ENCODE peak calls at places on chromosomes 3 and 15, in five cellular contexts. R is fibroblast of lung; I is fibroblast of pulmonary artery; N is CD8-positive, alpha-beta T cell; D is neural progenitor cell. E is an unnamed sample.

GRCh38 chr15:39785139-39785538 is 2.5 kb upstream of the FSIP1 start:
- DNase-seq in N (no peak), D (no peak), I (no peak), R (no peak), E (no peak)

GRCh38 chr3:42745291-42745745 is 27.7 kb downstream of the CCDC13 start:
- DNase-seq in N (no peak), I (no peak), R (no peak), D (no peak), E (no peak)

GRCh38 chr15:38169982-38170381 is 82.7 kb upstream of the SPRED1 start:
- DNase-seq in I (peak; percentile 63), N (no peak), D (no peak), R (no peak), E (no peak)

GRCh38 chr15:59993950-59994401 is 10.1 kb upstream of the FOXB1 start:
- DNase-seq in I (no peak), D (peak; percentile 77), N (no peak), R (no peak), E (peak; percentile 69)

GRCh38 chr15:93180128-93180527 is 91.1 kb upstream of the RGMA start:
- DNase-seq in D (peak; percentile 26), N (no peak), I (no peak), R (no peak), E (no peak)

GRCh38 chr3:120198305-120198878 is 86.6 kb downstream of the GPR156 start:
- DNase-seq in I (peak; percentile 61), R (peak; percentile 51), D (no peak), N (no peak), E (peak; percentile 28)

GRCh38 chr3:182533394-182533793 is 259.9 kb upstream of the ATP11B start:
- DNase-seq in R (no peak), D (no peak), N (no peak), I (no peak), E (peak; percentile 75)

GRCh38 chr3:16335364-16335763 is 70.4 kb downstream of the OXNAD1 start:
- DNase-seq in N (no peak), R (no peak), D (no peak), I (no peak), E (no peak)

GRCh38 chr3:36603423-36603822 is 160.9 kb downstream of the DCLK3 start:
- DNase-seq in N (no peak), D (no peak), I (no peak), R (no peak), E (no peak)

GRCh38 chr15:91752081-91752810 is 101.3 kb upstream of the SLCO3A1 start:
- DNase-seq in I (no peak), R (no peak), D (no peak), N (no peak), E (no peak)

GRCh38 chr3:39226106-39226741 is 33.8 kb upstream of the XIRP1 start:
- DNase-seq in I (no peak), R (no peak), D (no peak), N (no peak), E (no peak)

GRCh38 chr3:3553236-3553635 is 246.0 kb upstream of the LRRN1 start:
- DNase-seq in D (no peak), N (no peak), R (peak; percentile 67), I (no peak), E (no peak)

GRCh38 chr15:78727561-78727960 is 83.7 kb downstream of the ADAMTS7 start:
- DNase-seq in D (peak; percentile 15), N (no peak), R (peak; percentile 61), I (peak; percentile 15), E (no peak)

GRCh38 chr3:123044981-123045763 is 17.6 kb upstream of the SEMA5B start:
- DNase-seq in N (no peak), D (no peak), I (no peak), R (no peak), E (no peak)

GRCh38 chr3:147699175-147699838 is 290.1 kb downstream of the ZIC1 start:
- DNase-seq in N (no peak), D (no peak), R (peak; percentile 79), I (peak; percentile 46), E (peak; percentile 24)

GRCh38 chr3:144762091-144762490 is 790.5 kb downstream of the DIPK2A start:
- DNase-seq in R (no peak), N (no peak), D (no peak), I (no peak), E (no peak)

GRCh38 chr15:75205064-75205395 is 3.3 kb downstream of the C15orf39 start:
- DNase-seq in N (no peak), R (no peak), I (no peak), D (no peak), E (no peak)

GRCh38 chr15:81880314-81880713 is 165.5 kb downstream of the MEX3B start:
- DNase-seq in D (no peak), N (no peak), I (no peak), R (no peak), E (no peak)

GRCh38 chr3:102174312-102174712 is 260.5 kb upstream of the ZPLD1 start:
- DNase-seq in D (no peak), I (peak; percentile 61), R (peak; percentile 86), N (no peak), E (peak; percentile 52)

GRCh38 chr3:50248387-50248786 is 12.4 kb downstream of the GNAI2 start:
- DNase-seq in I (no peak), D (no peak), N (no peak), R (peak; percentile 39), E (peak; percentile 68)

GRCh38 chr3:39104961-39105686 is 2.3 kb downstream of the GORASP1 start:
- DNase-seq in D (no peak), N (no peak), I (no peak), R (no peak), E (peak; percentile 37)

GRCh38 chr3:9727041-9727595 is 4.4 kb upstream of the BRPF1 start:
- DNase-seq in D (peak; percentile 69), I (no peak), R (no peak), N (peak; percentile 51), E (peak; percentile 15)

GRCh38 chr3:52225452-52226228 is at the start of gene TLR9:
- DNase-seq in D (no peak), R (no peak), N (no peak), I (no peak), E (no peak)

GRCh38 chr3:124837730-124838186 is 49.4 kb downstream of the ITGB5 start:
- DNase-seq in I (peak; percentile 70), R (peak; percentile 82), N (no peak), D (peak; percentile 50), E (peak; percentile 65)

GRCh38 chr15:63186065-63186464 is 3.3 kb upstream of the RAB8B start:
- DNase-seq in N (no peak), I (peak; percentile 56), R (peak; percentile 64), D (no peak), E (no peak)

GRCh38 chr3:151697496-151697895 is 36.2 kb upstream of the AADACL2 start:
- DNase-seq in N (no peak), R (no peak), I (peak; percentile 50), D (no peak), E (peak; percentile 10)

GRCh38 chr15:27681038-27681437 is 418.1 kb downstream of the OCA2 start:
- DNase-seq in N (no peak), D (no peak), I (no peak), R (peak; percentile 18), E (no peak)

GRCh38 chr3:160376681-160377080 is 22.3 kb downstream of the IFT80 start:
- DNase-seq in N (no peak), D (no peak), R (peak; percentile 82), I (no peak), E (no peak)

GRCh38 chr3:25747033-25747432 is 36.2 kb downstream of the NGLY1 start:
- DNase-seq in N (no peak), R (peak; percentile 26), D (no peak), I (peak; percentile 12), E (no peak)

GRCh38 chr15:80609512-80609946 is 85.6 kb upstream of the ABHD17C start:
- DNase-seq in I (peak; percentile 88), R (peak; percentile 51), D (no peak), N (no peak), E (no peak)

GRCh38 chr3:65793495-65794200 is 245.1 kb downstream of the MAGI1 start:
- DNase-seq in I (no peak), N (no peak), D (no peak), R (peak; percentile 31), E (no peak)

GRCh38 chr3:172449468-172450149 is 1.4 kb upstream of the GHSR start:
- DNase-seq in N (no peak), D (peak; percentile 89), R (peak; percentile 44), I (peak; percentile 54), E (peak; percentile 46)

GRCh38 chr3:43373588-43373935 is 87.2 kb downstream of the SNRK start:
- DNase-seq in N (no peak), I (peak; percentile 69), D (no peak), R (peak; percentile 61), E (no peak)

GRCh38 chr3:99568936-99569335 is 69.5 kb upstream of the COL8A1 start:
- DNase-seq in R (no peak), D (no peak), N (no peak), I (no peak), E (no peak)

GRCh38 chr3:72135636-72136035 is 350.7 kb upstream of the PROK2 start:
- DNase-seq in R (no peak), I (no peak), N (no peak), D (no peak), E (no peak)

GRCh38 chr3:143628971-143629370 is 219.3 kb downstream of the SLC9A9 start:
- DNase-seq in I (no peak), D (no peak), R (peak; percentile 83), N (no peak), E (no peak)

DNA sequence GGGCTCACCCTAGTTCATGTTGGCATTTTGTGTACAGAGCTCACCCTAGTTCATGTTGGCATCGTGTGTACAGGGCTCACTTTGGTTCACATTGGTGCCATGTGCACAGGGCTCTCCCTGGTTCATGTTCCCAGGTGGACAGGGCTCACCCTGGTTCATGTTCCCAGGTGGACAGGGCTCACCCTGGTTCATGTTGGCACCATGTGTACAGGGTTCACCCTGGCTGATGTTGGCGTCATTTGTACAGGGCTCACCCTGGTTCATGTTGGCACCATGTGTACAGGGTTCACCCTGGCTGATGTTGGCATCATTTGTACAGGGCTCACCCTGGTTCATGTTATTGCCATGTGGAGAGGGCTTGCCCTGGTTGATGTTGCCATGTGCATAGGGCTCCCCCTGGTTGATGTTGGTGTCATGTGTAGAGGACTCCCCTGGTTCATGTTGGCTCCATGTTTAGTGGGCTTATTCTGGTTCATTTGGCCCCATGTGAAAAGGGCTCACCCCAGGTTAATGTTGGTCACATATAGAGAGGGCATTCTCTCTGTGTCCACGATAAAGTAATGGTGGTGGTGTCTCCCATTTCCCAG is 31.7 kb upstream of the NR2C2 start:
- DNase-seq in R (no peak), I (no peak), D (no peak), N (peak; percentile 17), E (peak; percentile 21)
- TF ChIP-seq CTCF in R (peak; percentile 4), I (no peak), D (peak; percentile 25), N (no peak), E (no peak)

DNA sequence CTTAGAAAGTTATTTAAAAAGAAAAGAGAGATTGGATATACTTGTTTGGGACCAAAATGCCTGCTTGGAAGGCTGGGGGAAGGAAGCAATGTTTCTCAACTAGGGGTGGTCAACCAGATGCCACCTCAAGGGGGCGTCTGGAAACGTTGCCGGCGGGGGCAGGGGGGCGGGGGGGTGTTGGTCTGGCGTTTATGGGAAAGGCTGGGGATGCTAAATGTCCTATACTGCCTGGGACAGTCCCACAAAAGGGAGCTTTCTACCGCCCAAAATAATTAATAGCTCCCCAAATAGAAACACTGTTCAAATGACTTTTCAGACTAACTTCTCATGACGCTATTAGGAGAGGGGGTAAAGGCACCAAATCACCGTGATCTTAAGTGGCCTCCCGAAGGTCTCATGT is 2.2 kb downstream of the POLG start:
- DNase-seq in D (peak; percentile 66), I (peak; percentile 29), R (peak; percentile 16), N (peak; percentile 27), E (peak; percentile 41)
- TF ChIP-seq CTCF in D (peak; percentile 65), I (peak; percentile 41), R (peak; percentile 23), N (peak; percentile 55), E (peak; percentile 69)

GRCh38 chr15:51970981-51971352 is 611 bp downstream of the LEO1 start:
- DNase-seq in N (no peak), R (no peak), I (no peak), D (no peak), E (no peak)
- TF ChIP-seq CTCF in N (no peak), R (no peak), I (no peak), D (no peak), E (no peak)

GRCh38 chr15:54273928-54274327 is 295.7 kb downstream of the UNC13C start:
- DNase-seq in I (peak; percentile 0), N (no peak), D (no peak), R (no peak), E (peak; percentile 5)
- TF ChIP-seq CTCF in I (no peak), N (no peak), D (peak; percentile 27), R (no peak), E (no peak)

E was measured in Calu3.